ENCODE peak calls at places on chromosomes 2 and 18, in nine cellular contexts. L is upper lobe of right lung, V is AG09319, W is BJ, K is IMR-90, F is A549, S is mesothelial cell of epicardium, Q is psoas muscle, T is AG04450. Y is an unnamed sample.

GRCh38 chr2:222038086-222038802 is 260.6 kb downstream of the PAX3 start:
- DNase-seq in L (no peak), V (no peak), W (no peak), K (peak), F (no peak), S (no peak), Q (no peak), T (no peak), Y (no peak)

GRCh38 chr2:28068098-28068497 is 177.6 kb downstream of the BABAM2 start:
- DNase-seq in L (no peak), V (no peak), W (no peak), K (no peak), F (no peak), S (no peak), Q (no peak), T (no peak), Y (no peak)

GRCh38 chr2:65198737-65199136 is 28.9 kb upstream of the ACTR2 start:
- DNase-seq in L (no peak), V (no peak), W (no peak), K (peak), F (no peak), S (no peak), Q (peak), T (no peak), Y (no peak)

GRCh38 chr2:191540681-191541080 is 137.3 kb upstream of the NABP1 start:
- DNase-seq in L (no peak), V (no peak), W (no peak), K (no peak), F (no peak), S (no peak), Q (no peak), T (no peak), Y (no peak)

GRCh38 chr2:200203381-200203827 is 103.1 kb upstream of the SPATS2L start:
- DNase-seq in L (no peak), V (no peak), W (no peak), K (peak), F (no peak), S (no peak), Q (no peak), T (no peak), Y (no peak)

GRCh38 chr2:114752425-114752824 is 310.0 kb downstream of the DPP10 start:
- DNase-seq in L (no peak), V (no peak), W (no peak), K (no peak), F (no peak), S (no peak), Q (no peak), T (no peak), Y (no peak)

GRCh38 chr2:172095905-172096660 is 6.6 kb downstream of the DLX2 start:
- DNase-seq in L (no peak), V (no peak), W (no peak), K (no peak), F (no peak), S (peak), Q (no peak), T (no peak), Y (no peak)

GRCh38 chr2:238847841-238848565 is at the start of gene TWIST2:
- DNase-seq in L (peak), V (peak), W (peak), K (peak), F (peak), S (no peak), Q (peak), T (peak), Y (no peak)

GRCh38 chr2:118169359-118170005 is 81.2 kb downstream of the INSIG2 start:
- DNase-seq in L (no peak), V (no peak), W (no peak), K (no peak), F (no peak), S (no peak), Q (peak), T (no peak), Y (no peak)

GRCh38 chr2:203623616-203624015 is 82.8 kb upstream of the CD28 start:
- DNase-seq in L (no peak), V (no peak), W (no peak), K (peak), F (no peak), S (no peak), Q (no peak), T (no peak), Y (no peak)

GRCh38 chr18:78926243-78926615 is 53.4 kb upstream of the SALL3 start:
- DNase-seq in L (no peak), V (no peak), W (no peak), K (no peak), F (no peak), S (no peak), Q (no peak), T (no peak), Y (no peak)

GRCh38 chr2:161992526-161992925 is 81.5 kb downstream of the DPP4 start:
- DNase-seq in L (no peak), V (no peak), W (no peak), K (no peak), F (no peak), S (no peak), Q (no peak), T (no peak), Y (no peak)

GRCh38 chr2:55245411-55245810 is 12.9 kb downstream of the RPS27A start:
- DNase-seq in L (no peak), V (no peak), W (no peak), K (no peak), F (no peak), S (no peak), Q (no peak), T (no peak), Y (no peak)

GRCh38 chr18:29176681-29177080 is 999.8 kb upstream of the CDH2 start:
- DNase-seq in L (no peak), V (no peak), W (no peak), K (no peak), F (no peak), S (no peak), Q (no peak), T (no peak), Y (no peak)

GRCh38 chr2:71716697-71717624 is 263.6 kb downstream of the DYSF start:
- DNase-seq in L (peak), V (peak), W (peak), K (peak), F (no peak), S (no peak), Q (peak), T (peak), Y (no peak)

GRCh38 chr2:100286318-100286717 is 36.0 kb downstream of the LONRF2 start:
- DNase-seq in L (no peak), V (no peak), W (no peak), K (no peak), F (no peak), S (no peak), Q (no peak), T (no peak), Y (no peak)

GRCh38 chr2:136439277-136439676 is 321.3 kb upstream of the CXCR4 start:
- DNase-seq in L (no peak), V (no peak), W (no peak), K (no peak), F (no peak), S (no peak), Q (no peak), T (no peak), Y (no peak)

GRCh38 chr18:51236225-51236624 is 38.7 kb upstream of the MEX3C start:
- DNase-seq in L (no peak), V (no peak), W (no peak), K (peak), F (peak), S (no peak), Q (no peak), T (no peak), Y (no peak)

GRCh38 chr2:241844066-241844728 is 14.5 kb downstream of the PDCD1 start:
- DNase-seq in L (peak), V (no peak), W (peak), K (peak), F (peak), S (peak), Q (peak), T (no peak), Y (peak)

GRCh38 chr2:237278593-237278992 is 135.4 kb downstream of the COL6A3 start:
- DNase-seq in L (no peak), V (peak), W (peak), K (peak), F (no peak), S (no peak), Q (peak), T (no peak), Y (no peak)

GRCh38 chr2:234670052-234670451 is 173.2 kb upstream of the ARL4C start:
- DNase-seq in L (no peak), V (peak), W (no peak), K (peak), F (no peak), S (no peak), Q (no peak), T (no peak), Y (no peak)

GRCh38 chr2:168136392-168136977 is 110.9 kb downstream of the STK39 start:
- DNase-seq in L (no peak), V (no peak), W (no peak), K (peak), F (peak), S (no peak), Q (no peak), T (no peak), Y (no peak)

GRCh38 chr18:28584726-28585125 is 407.8 kb upstream of the CDH2 start:
- DNase-seq in L (no peak), V (peak), W (peak), K (peak), F (no peak), S (no peak), Q (no peak), T (no peak), Y (no peak)

GRCh38 chr18:67733094-67733493 is 216.6 kb upstream of the DSEL start:
- DNase-seq in L (no peak), V (peak), W (peak), K (peak), F (no peak), S (no peak), Q (no peak), T (no peak), Y (no peak)

GRCh38 chr2:100744589-100744988 is 75.3 kb upstream of the NPAS2 start:
- DNase-seq in L (no peak), V (no peak), W (no peak), K (peak), F (no peak), S (no peak), Q (no peak), T (no peak), Y (no peak)

GRCh38 chr2:120315367-120316033 is 30.4 kb upstream of the INHBB start:
- DNase-seq in L (peak), V (no peak), W (no peak), K (no peak), F (no peak), S (no peak), Q (no peak), T (no peak), Y (no peak)

GRCh38 chr2:193679850-193680249 is 1485.1 kb upstream of the TMEFF2 start:
- DNase-seq in L (no peak), V (no peak), W (no peak), K (no peak), F (no peak), S (no peak), Q (no peak), T (no peak), Y (no peak)

GRCh38 chr18:40413160-40413559 is 1541.9 kb upstream of the PIK3C3 start:
- DNase-seq in L (no peak), V (no peak), W (no peak), K (peak), F (no peak), S (peak), Q (no peak), T (no peak), Y (no peak)

GRCh38 chr2:226934546-226935243 is 98.8 kb downstream of the RHBDD1 start:
- DNase-seq in L (no peak), V (no peak), W (no peak), K (no peak), F (no peak), S (no peak), Q (no peak), T (no peak), Y (no peak)

GRCh38 chr2:67625671-67626070 is 228.5 kb downstream of the ETAA1 start:
- DNase-seq in L (no peak), V (no peak), W (no peak), K (peak), F (no peak), S (no peak), Q (no peak), T (no peak), Y (no peak)

GRCh38 chr2:157820202-157820601 is 55.9 kb downstream of the ACVR1 start:
- DNase-seq in L (no peak), V (no peak), W (no peak), K (no peak), F (no peak), S (no peak), Q (no peak), T (no peak), Y (no peak)

GRCh38 chr18:6927136-6927535 is 190.5 kb downstream of the LAMA1 start:
- DNase-seq in L (no peak), V (no peak), W (no peak), K (no peak), F (no peak), S (no peak), Q (no peak), T (no peak), Y (no peak)

DNA sequence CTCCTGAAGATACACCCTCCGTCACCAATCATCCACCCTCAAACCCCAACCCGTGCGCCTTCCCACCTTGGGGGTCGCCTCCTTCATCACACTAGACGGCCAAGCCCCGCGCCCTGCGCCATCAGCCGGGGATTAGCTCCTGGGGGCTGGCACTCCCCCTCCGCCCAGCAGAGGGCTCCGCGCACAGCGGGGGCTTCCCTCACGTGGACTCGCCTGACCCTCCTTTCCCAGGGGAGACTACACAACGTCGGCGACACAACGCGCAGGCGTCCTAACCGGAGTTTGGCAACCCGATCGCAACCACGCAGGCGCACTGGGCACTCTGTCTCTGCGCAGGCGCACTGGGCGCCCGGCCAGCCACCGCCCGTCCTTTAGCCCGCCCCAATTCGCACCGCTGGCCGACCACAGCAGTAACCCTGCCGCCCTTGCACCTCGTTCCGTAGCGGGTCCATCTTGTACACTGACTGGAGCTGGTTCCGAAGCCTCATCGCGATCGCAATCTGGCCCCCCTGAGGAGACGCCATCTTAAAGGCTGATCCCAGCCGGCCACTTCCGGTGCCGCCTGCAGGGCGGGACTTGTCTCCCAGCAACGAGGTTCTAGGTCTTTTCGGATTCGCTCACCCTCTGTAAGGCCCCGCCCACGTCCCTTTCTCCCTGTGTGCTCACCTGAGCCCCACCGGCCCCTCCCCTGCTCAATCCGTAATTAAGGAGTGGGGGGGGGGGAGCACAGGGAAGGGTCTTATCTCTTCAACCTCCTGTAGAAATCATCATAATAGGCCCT is at the start of gene PCGF1:
- DNase-seq in L (peak), V (peak), W (peak), K (peak), F (peak), S (peak), Q (peak), T (peak), Y (peak)
- TF ChIP-seq CTCF in L (peak), V (peak), W (peak), K (peak), F (peak), S (peak), Q (peak), T (peak), Y (peak)

GRCh38 chr2:122596541-122596940 is 841.1 kb downstream of the TSN start:
- DNase-seq in L (no peak), V (no peak), W (no peak), K (no peak), F (no peak), S (no peak), Q (no peak), T (no peak), Y (no peak)

GRCh38 chr2:122595065-122595464 is 839.6 kb downstream of the TSN start:
- DNase-seq in L (no peak), V (no peak), W (no peak), K (no peak), F (no peak), S (no peak), Q (no peak), T (no peak), Y (no peak)

DNA sequence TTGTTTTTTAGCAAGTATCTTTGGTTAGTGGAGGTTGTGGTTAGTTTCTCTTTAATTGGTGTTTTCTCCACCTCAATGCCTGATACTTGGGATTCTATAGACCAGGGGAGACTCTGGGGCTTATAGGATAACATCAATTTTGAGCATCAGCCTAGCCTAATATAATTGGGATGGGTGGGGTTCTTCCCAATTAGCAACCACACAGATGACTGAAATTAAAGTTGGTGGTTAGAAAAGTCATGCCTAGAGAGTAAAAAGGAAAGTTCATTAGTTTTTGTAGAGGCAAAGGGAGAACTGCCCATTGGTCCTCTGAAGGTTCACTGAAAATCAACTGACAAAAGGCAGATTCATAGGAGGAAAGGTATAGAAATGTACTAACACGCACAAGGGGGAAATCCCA is 843.3 kb downstream of the TSN start:
- DNase-seq in L (no peak), V (no peak), W (no peak), K (no peak), F (no peak), S (no peak), Q (no peak), T (no peak), Y (no peak)
- TF ChIP-seq CTCF in L (no peak), V (no peak), W (no peak), K (no peak), F (no peak), S (no peak), Q (no peak), T (no peak), Y (no peak)

GRCh38 chr2:153299217-153299616 is 179.3 kb downstream of the RPRM start:
- DNase-seq in L (no peak), V (no peak), W (no peak), K (no peak), F (no peak), S (no peak), Q (no peak), T (no peak), Y (no peak)

DNA sequence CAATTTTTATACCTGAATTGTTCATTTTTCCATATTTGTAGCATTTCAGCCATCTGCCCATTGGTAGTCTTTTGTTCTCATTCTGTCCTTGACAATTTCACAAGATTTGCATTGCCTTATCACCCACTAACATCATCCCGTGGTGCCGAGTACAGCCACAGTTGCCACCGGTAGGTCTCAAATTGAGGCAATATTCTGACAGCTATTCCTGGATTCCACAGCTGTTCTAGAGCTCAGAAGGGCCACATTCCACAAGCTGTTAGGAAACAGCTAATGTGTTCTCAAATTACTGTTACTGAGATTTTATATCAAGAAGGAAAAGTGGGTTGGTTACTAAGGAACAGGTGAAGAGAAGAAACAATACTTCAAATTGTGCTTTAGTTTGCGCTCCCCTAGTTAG is 178.8 kb downstream of the RPRM start:
- DNase-seq in L (no peak), V (no peak), W (no peak), K (no peak), F (no peak), S (no peak), Q (no peak), T (no peak), Y (no peak)
- TF ChIP-seq CTCF in L (no peak), V (no peak), W (no peak), K (no peak), F (no peak), S (no peak), Q (no peak), T (no peak), Y (no peak)

GRCh38 chr18:37335337-37335736 is 230.3 kb downstream of the CELF4 start:
- DNase-seq in L (no peak), V (no peak), W (no peak), K (no peak), F (no peak), S (no peak), Q (no peak), T (no peak), Y (no peak)
- TF ChIP-seq CTCF in L (no peak), V (peak), W (peak), K (peak), F (peak), S (no peak), Q (no peak), T (peak), Y (peak)

GRCh38 chr2:176269319-176270099 is at the start of gene MTX2:
- DNase-seq in L (peak), V (no peak), W (peak), K (peak), F (peak), S (peak), Q (peak), T (peak), Y (peak)
- TF ChIP-seq CTCF in L (peak), V (no peak), W (peak), K (no peak), F (no peak), S (no peak), Q (peak), T (no peak), Y (peak)

GRCh38 chr2:122750095-122750494 is 994.6 kb downstream of the TSN start:
- DNase-seq in L (no peak), V (no peak), W (no peak), K (no peak), F (no peak), S (no peak), Q (no peak), T (no peak), Y (no peak)

GRCh38 chr2:122750808-122751207 is 995.4 kb downstream of the TSN start:
- DNase-seq in L (no peak), V (no peak), W (no peak), K (no peak), F (no peak), S (no peak), Q (no peak), T (no peak), Y (no peak)

GRCh38 chr2:122749347-122749850 is 993.9 kb downstream of the TSN start:
- DNase-seq in L (no peak), V (no peak), W (no peak), K (no peak), F (no peak), S (no peak), Q (no peak), T (no peak), Y (no peak)

GRCh38 chr2:122753341-122753740 is 997.9 kb downstream of the TSN start:
- DNase-seq in L (no peak), V (no peak), W (no peak), K (no peak), F (no peak), S (no peak), Q (no peak), T (no peak), Y (no peak)

DNA sequence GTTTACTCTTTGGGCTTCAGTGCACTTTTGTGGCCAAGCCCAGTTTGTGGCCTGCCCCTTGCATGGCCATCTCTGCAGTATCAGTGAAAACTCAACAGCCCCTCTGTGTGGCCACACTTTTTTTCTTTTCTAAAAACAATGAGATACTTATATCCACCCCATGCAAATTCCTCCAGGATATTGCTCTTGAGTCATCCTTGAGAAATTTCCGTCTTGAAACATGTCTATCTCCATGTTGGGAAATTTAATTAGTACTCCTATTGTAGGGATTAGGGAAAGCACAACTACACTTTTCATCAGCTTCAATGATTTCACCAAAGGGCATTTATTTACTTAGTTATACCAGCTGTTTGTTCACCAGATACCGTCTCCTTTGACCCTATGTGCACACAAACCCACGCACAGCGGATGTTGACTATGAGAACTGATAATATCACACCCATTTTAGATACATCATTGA is 993.1 kb downstream of the TSN start:
- DNase-seq in L (no peak), V (no peak), W (no peak), K (no peak), F (no peak), S (no peak), Q (no peak), T (no peak), Y (no peak)
- TF ChIP-seq CTCF in L (no peak), V (no peak), W (no peak), K (no peak), F (no peak), S (no peak), Q (no peak), T (no peak), Y (no peak)

Y was measured in progenitor cell of endocrine pancreas.